ENCODE peak calls at places on chromosomes 3 and 15, in four cellular contexts. One of them, this sample, is unnamed.

GRCh38 chr3:113287818-113288648 is 76.7 kb downstream of the BOC start:
- DNase-seq in dorsolateral prefrontal cortex: peak; percentile 51
- DNase-seq in substantia nigra: peak; percentile 17
- DNase-seq in SK-N-SH: peak; percentile 72
- DNase-seq in this sample: no peak

GRCh38 chr3:168847293-168847883 is 751.7 kb upstream of the GOLIM4 start:
- DNase-seq in dorsolateral prefrontal cortex: no peak
- DNase-seq in substantia nigra: no peak
- DNase-seq in SK-N-SH: peak; percentile 25
- DNase-seq in this sample: no peak

GRCh38 chr3:100277255-100277800 is 16.5 kb downstream of the TBC1D23 start:
- DNase-seq in dorsolateral prefrontal cortex: no peak
- DNase-seq in substantia nigra: no peak
- DNase-seq in SK-N-SH: no peak
- DNase-seq in this sample: no peak

GRCh38 chr3:147582642-147583041 is 173.5 kb downstream of the ZIC1 start:
- DNase-seq in dorsolateral prefrontal cortex: no peak
- DNase-seq in substantia nigra: no peak
- DNase-seq in SK-N-SH: no peak
- DNase-seq in this sample: no peak

GRCh38 chr3:13634151-13634550 is 85.2 kb downstream of the FBLN2 start:
- DNase-seq in dorsolateral prefrontal cortex: no peak
- DNase-seq in substantia nigra: no peak
- DNase-seq in SK-N-SH: no peak
- DNase-seq in this sample: no peak

GRCh38 chr3:141050913-141051632 is at the start of gene SPSB4:
- DNase-seq in dorsolateral prefrontal cortex: no peak
- DNase-seq in substantia nigra: no peak
- DNase-seq in SK-N-SH: peak; percentile 95
- DNase-seq in this sample: no peak

GRCh38 chr3:183185696-183186095 is 23.2 kb upstream of the LAMP3 start:
- DNase-seq in dorsolateral prefrontal cortex: no peak
- DNase-seq in substantia nigra: no peak
- DNase-seq in SK-N-SH: no peak
- DNase-seq in this sample: no peak

GRCh38 chr3:64945171-64945684 is 257.4 kb upstream of the ADAMTS9 start:
- DNase-seq in dorsolateral prefrontal cortex: no peak
- DNase-seq in substantia nigra: no peak
- DNase-seq in SK-N-SH: no peak
- DNase-seq in this sample: no peak

GRCh38 chr15:31470756-31471155 is 144.1 kb downstream of the KLF13 start:
- DNase-seq in dorsolateral prefrontal cortex: no peak
- DNase-seq in substantia nigra: no peak
- DNase-seq in SK-N-SH: no peak
- DNase-seq in this sample: no peak

GRCh38 chr15:39608741-39609140 is 27.9 kb downstream of the THBS1 start:
- DNase-seq in dorsolateral prefrontal cortex: no peak
- DNase-seq in substantia nigra: no peak
- DNase-seq in SK-N-SH: no peak
- DNase-seq in this sample: no peak

GRCh38 chr15:39605146-39605545 is 24.3 kb downstream of the THBS1 start:
- DNase-seq in dorsolateral prefrontal cortex: no peak
- DNase-seq in substantia nigra: no peak
- DNase-seq in SK-N-SH: no peak
- DNase-seq in this sample: no peak

GRCh38 chr15:39609166-39609918 is 28.5 kb downstream of the THBS1 start:
- DNase-seq in dorsolateral prefrontal cortex: no peak
- DNase-seq in substantia nigra: no peak
- DNase-seq in SK-N-SH: no peak
- DNase-seq in this sample: no peak

GRCh38 chr15:39610665-39611064 is 29.8 kb downstream of the THBS1 start:
- DNase-seq in dorsolateral prefrontal cortex: no peak
- DNase-seq in substantia nigra: no peak
- DNase-seq in SK-N-SH: no peak
- DNase-seq in this sample: no peak

GRCh38 chr15:39608185-39608584 is 27.3 kb downstream of the THBS1 start:
- DNase-seq in dorsolateral prefrontal cortex: no peak
- DNase-seq in substantia nigra: no peak
- DNase-seq in SK-N-SH: no peak
- DNase-seq in this sample: no peak
- H3K27ac ChIP-seq in dorsolateral prefrontal cortex: no peak overlapping the region
- H3K27ac ChIP-seq in substantia nigra: no peak overlapping the region
- H3K27ac ChIP-seq in SK-N-SH: no peak overlapping the region
- H3K27ac ChIP-seq in this sample: no peak overlapping the region

DNA sequence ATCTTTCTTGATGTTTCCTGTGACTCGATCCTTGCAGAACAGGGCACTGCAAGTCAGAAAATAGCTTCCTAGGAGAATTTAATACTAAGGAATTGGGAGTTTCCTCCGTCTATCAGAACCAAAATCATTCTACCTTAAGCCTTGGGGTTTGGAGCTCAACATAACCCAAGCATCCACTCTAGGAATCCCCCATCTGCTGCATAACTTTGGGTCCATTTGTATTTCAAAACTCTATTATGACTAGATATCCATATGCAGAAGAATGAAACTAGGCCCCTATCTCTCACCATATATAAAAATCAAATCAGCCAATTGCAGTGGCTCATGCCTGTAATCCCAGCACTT is 61.7 kb upstream of the AKAP13 start:
- DNase-seq in dorsolateral prefrontal cortex: no peak
- DNase-seq in substantia nigra: no peak
- DNase-seq in SK-N-SH: no peak
- DNase-seq in this sample: no peak
- H3K27ac ChIP-seq in dorsolateral prefrontal cortex: no peak overlapping the region
- H3K27ac ChIP-seq in substantia nigra: no peak overlapping the region
- H3K27ac ChIP-seq in SK-N-SH: no peak overlapping the region
- H3K27ac ChIP-seq in this sample: no peak overlapping the region

GRCh38 chr15:90557651-90558084 is 27.9 kb downstream of the CRTC3 start:
- DNase-seq in dorsolateral prefrontal cortex: peak; percentile 66
- DNase-seq in substantia nigra: peak; percentile 50
- DNase-seq in SK-N-SH: peak; percentile 58
- DNase-seq in this sample: peak; percentile 56

GRCh38 chr15:90558182-90558581 is 28.5 kb downstream of the CRTC3 start:
- DNase-seq in dorsolateral prefrontal cortex: no peak
- DNase-seq in substantia nigra: no peak
- DNase-seq in SK-N-SH: peak; percentile 28
- DNase-seq in this sample: no peak

GRCh38 chr15:90560229-90560771 is 30.6 kb downstream of the CRTC3 start:
- DNase-seq in dorsolateral prefrontal cortex: no peak
- DNase-seq in substantia nigra: no peak
- DNase-seq in SK-N-SH: peak; percentile 66
- DNase-seq in this sample: peak; percentile 51

GRCh38 chr15:90557147-90557546 is 27.4 kb downstream of the CRTC3 start:
- DNase-seq in dorsolateral prefrontal cortex: no peak
- DNase-seq in substantia nigra: no peak
- DNase-seq in SK-N-SH: peak; percentile 32
- DNase-seq in this sample: no peak

DNA sequence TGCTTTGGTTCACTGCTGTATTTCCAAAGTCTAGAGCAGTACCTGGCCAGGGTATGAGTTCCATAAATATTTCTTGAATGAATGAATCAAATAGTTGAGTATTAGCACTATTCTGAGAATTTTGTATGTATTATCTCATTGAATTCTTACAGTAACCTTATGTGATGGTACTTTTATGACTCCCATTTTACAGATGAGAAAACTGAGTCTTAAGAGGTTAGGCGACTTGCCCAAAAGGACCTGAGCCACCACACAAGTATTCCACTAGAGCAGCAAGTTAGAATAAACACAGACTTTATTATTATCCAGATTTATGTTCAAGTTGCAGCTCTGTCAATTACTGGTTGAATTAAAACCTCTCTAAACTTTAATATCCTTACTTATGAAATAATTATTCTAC is 29.4 kb downstream of the CRTC3 start:
- DNase-seq in dorsolateral prefrontal cortex: no peak
- DNase-seq in substantia nigra: no peak
- DNase-seq in SK-N-SH: no peak
- DNase-seq in this sample: no peak
- H3K27ac ChIP-seq in dorsolateral prefrontal cortex: peak overlapping the region; percentile 85
- H3K27ac ChIP-seq in substantia nigra: no peak overlapping the region
- H3K27ac ChIP-seq in SK-N-SH: peak overlapping the region; percentile 98
- H3K27ac ChIP-seq in this sample: peak overlapping the region; percentile 74

DNA sequence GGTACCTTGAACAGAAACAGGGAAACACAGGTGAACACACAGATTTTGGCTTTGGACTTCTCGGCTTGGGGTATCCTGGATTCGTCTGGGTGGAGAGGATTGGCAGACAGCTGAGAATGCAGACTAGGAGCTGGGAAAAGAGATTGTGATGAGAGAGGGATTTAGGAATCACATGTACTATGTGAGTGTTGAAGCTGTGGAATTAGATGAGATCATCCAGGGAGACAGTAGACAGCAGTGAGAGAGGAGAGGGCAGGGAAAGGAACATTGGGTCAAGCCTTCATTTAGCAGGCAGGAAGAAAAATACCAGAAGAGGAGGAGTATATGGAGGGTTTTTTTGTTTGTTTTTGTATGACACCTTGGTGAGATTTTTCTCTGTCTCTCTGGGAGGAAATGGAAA is 262.1 kb upstream of the TBL1XR1 start:
- DNase-seq in dorsolateral prefrontal cortex: no peak
- DNase-seq in substantia nigra: no peak
- DNase-seq in SK-N-SH: no peak
- DNase-seq in this sample: no peak
- H3K27ac ChIP-seq in dorsolateral prefrontal cortex: peak overlapping the region; percentile 9
- H3K27ac ChIP-seq in substantia nigra: no peak overlapping the region
- H3K27ac ChIP-seq in SK-N-SH: no peak overlapping the region
- H3K27ac ChIP-seq in this sample: no peak overlapping the region

DNA sequence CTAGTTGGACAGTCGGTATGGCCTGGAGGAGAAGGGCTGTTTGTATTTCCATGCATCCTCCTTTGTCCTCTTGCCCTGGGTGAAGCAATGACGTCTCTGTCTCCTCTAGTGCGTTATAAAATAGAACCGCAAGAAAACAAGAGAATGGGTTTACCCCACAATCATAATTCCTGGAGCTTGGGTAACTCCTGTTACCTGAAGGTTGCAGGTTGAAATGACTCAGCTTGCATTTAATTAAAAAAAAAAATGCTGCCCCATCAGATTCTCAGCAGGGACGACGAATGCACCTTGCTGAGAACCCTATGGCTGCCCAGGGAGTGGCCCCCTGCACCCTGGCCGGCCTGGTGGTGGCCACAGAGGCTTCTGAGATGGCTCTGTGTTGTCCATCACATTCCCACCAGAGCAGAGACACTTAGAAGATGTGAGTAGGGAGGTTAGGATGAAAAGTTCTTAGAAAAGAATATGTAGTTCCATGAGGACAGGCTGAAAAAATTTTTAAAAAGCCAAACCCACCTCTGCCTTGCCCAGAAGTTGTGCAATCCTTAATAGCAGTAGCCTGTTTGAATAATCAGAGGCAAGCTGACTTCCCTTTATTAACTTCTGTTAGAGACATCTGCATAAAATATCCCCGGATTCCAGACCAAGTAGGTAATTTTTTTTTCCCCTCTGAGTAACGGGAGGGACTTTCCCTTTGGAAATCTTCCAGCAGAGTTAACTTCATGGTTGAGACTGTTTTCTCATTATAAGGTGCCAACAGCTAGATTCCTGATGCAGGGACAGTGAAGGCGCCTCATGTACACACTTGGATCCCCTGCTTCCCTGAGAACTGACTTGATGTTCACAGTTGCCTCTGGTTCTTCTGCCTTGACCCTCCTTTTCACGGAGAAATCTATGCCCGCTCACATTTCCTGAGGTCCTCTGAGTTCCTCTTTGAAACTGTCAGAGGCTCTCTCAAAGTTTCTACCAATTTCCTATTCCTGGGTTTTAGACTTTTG is 227.9 kb upstream of the BHLHE40 start:
- DNase-seq in dorsolateral prefrontal cortex: no peak
- DNase-seq in substantia nigra: no peak
- DNase-seq in SK-N-SH: no peak
- DNase-seq in this sample: no peak
- H3K27ac ChIP-seq in dorsolateral prefrontal cortex: peak overlapping the region; percentile 82
- H3K27ac ChIP-seq in substantia nigra: peak overlapping the region; percentile 15
- H3K27ac ChIP-seq in SK-N-SH: peak overlapping the region; percentile 76
- H3K27ac ChIP-seq in this sample: peak overlapping the region; percentile 90